ENCODE peak calls at places on chromosomes 5 and 9, in four cellular contexts. One of them, this sample, is unnamed.

GRCh38 chr9:92133949-92134604 is 18.9 kb upstream of the SPTLC1 start:
- DNase-seq in choroid plexus epithelial cell: peak
- DNase-seq in GM04504: no peak
- DNase-seq in HTR-8/SVneo: peak
- DNase-seq in this sample: peak

GRCh38 chr5:135313405-135313804 is 85.6 kb downstream of the MACROH2A1 start:
- DNase-seq in GM04504: no peak
- DNase-seq in HTR-8/SVneo: no peak
- DNase-seq in choroid plexus epithelial cell: no peak
- DNase-seq in this sample: no peak

GRCh38 chr5:68216737-68217231 is 1.2 kb downstream of the PIK3R1 start:
- DNase-seq in choroid plexus epithelial cell: peak
- DNase-seq in HTR-8/SVneo: no peak
- DNase-seq in GM04504: no peak
- DNase-seq in this sample: peak

GRCh38 chr9:124506931-124507879 is at the start of gene NR5A1:
- DNase-seq in GM04504: no peak
- DNase-seq in choroid plexus epithelial cell: no peak
- DNase-seq in HTR-8/SVneo: no peak
- DNase-seq in this sample: no peak

GRCh38 chr9:82445556-82445955 is 457.0 kb downstream of the SPATA31D1 start:
- DNase-seq in choroid plexus epithelial cell: no peak
- DNase-seq in GM04504: no peak
- DNase-seq in HTR-8/SVneo: no peak
- DNase-seq in this sample: no peak

GRCh38 chr9:71096431-71097108 is 24.9 kb downstream of the TRPM3 start:
- DNase-seq in HTR-8/SVneo: no peak
- DNase-seq in GM04504: no peak
- DNase-seq in choroid plexus epithelial cell: no peak
- DNase-seq in this sample: no peak

GRCh38 chr9:133976191-133976861 is 15.8 kb downstream of the VAV2 start:
- DNase-seq in choroid plexus epithelial cell: no peak
- DNase-seq in HTR-8/SVneo: no peak
- DNase-seq in GM04504: no peak
- DNase-seq in this sample: no peak

GRCh38 chr9:71636143-71636839 is 132.0 kb downstream of the CEMIP2 start:
- DNase-seq in HTR-8/SVneo: no peak
- DNase-seq in choroid plexus epithelial cell: no peak
- DNase-seq in GM04504: no peak
- DNase-seq in this sample: no peak

GRCh38 chr5:139862313-139862712 is 66.7 kb downstream of the PSD2 start:
- DNase-seq in HTR-8/SVneo: no peak
- DNase-seq in choroid plexus epithelial cell: peak
- DNase-seq in GM04504: peak
- DNase-seq in this sample: no peak

GRCh38 chr5:179867079-179867465 is 8.5 kb upstream of the MRNIP start:
- DNase-seq in HTR-8/SVneo: no peak
- DNase-seq in choroid plexus epithelial cell: no peak
- DNase-seq in GM04504: no peak
- DNase-seq in this sample: no peak

GRCh38 chr9:87707805-87708500 is 18.0 kb upstream of the CTSL start:
- DNase-seq in choroid plexus epithelial cell: peak
- DNase-seq in GM04504: no peak
- DNase-seq in HTR-8/SVneo: no peak
- DNase-seq in this sample: no peak

GRCh38 chr5:119328753-119329602 is 26.8 kb upstream of the TNFAIP8 start:
- DNase-seq in choroid plexus epithelial cell: peak
- DNase-seq in HTR-8/SVneo: no peak
- DNase-seq in GM04504: peak
- DNase-seq in this sample: peak

GRCh38 chr5:80204808-80205614 is 50.8 kb downstream of the SERINC5 start:
- DNase-seq in HTR-8/SVneo: no peak
- DNase-seq in GM04504: no peak
- DNase-seq in choroid plexus epithelial cell: peak
- DNase-seq in this sample: no peak

GRCh38 chr5:133801955-133802751 is 166.3 kb downstream of the C5orf15 start:
- DNase-seq in GM04504: peak
- DNase-seq in choroid plexus epithelial cell: peak
- DNase-seq in HTR-8/SVneo: no peak
- DNase-seq in this sample: no peak